ENCODE peak calls at places on chromosomes 12 and 14, in four cellular contexts. C is NCI-H2081, M is GM23338, F is C1 segment of cervical spinal cord. R is an unnamed sample.

GRCh38 chr12:55673638-55674037 is 34.1 kb downstream of the ITGA7 start:
- DNase-seq in M (no peak), F (no peak), C (no peak), R (no peak)

GRCh38 chr14:21056520-21057163 is 980 bp upstream of the RNASE8 start:
- DNase-seq in M (no peak), F (no peak), C (no peak), R (no peak)

GRCh38 chr12:67698711-67699603 is 50.4 kb downstream of the DYRK2 start:
- DNase-seq in M (no peak), C (no peak), F (no peak), R (no peak)

GRCh38 chr14:54902143-54902520 is 494 bp downstream of the GCH1 start:
- DNase-seq in F (no peak), C (peak), M (peak), R (peak)

GRCh38 chr14:51225751-51226150 is 14.3 kb upstream of the TMX1 start:
- DNase-seq in M (no peak), C (no peak), F (no peak), R (no peak)

GRCh38 chr12:48767521-48767920 is 21.4 kb downstream of the ADCY6 start:
- DNase-seq in F (no peak), M (no peak), C (no peak), R (no peak)

GRCh38 chr12:123132951-123133619 is 17.8 kb downstream of the PITPNM2 start:
- DNase-seq in M (no peak), C (no peak), F (no peak), R (peak)

GRCh38 chr12:90102957-90103652 is 394.5 kb upstream of the ATP2B1 start:
- DNase-seq in F (no peak), C (peak), M (peak), R (peak)